ENCODE peak calls at places on chromosomes 7 and 10, in five cellular contexts. W is PC-3, M is PC-9, N is IMR-90, T is heart right ventricle. V is an unnamed sample. For H3K4me1, the result is how much of the 10 kb centered on the place peaks cover.

GRCh38 chr7:75957021-75957736 is 37.2 kb downstream of the TMEM120A start:
- DNase-seq in W (no peak), M (peak), N (no peak), T (no peak), V (no peak)

GRCh38 chr7:90495241-90495640 is 25.8 kb downstream of the PTTG1IP2 start:
- DNase-seq in W (no peak), M (no peak), N (no peak), T (no peak), V (no peak)

GRCh38 chr7:6636741-6637543 is at the start of gene ZNF316:
- DNase-seq in W (peak), M (peak), N (peak), T (peak), V (peak)

GRCh38 chr10:12934777-12935176 is 66.7 kb downstream of the CCDC3 start:
- DNase-seq in W (peak), M (no peak), N (peak), T (no peak), V (no peak)

GRCh38 chr10:96687317-96688012 is 32.8 kb downstream of the PIK3AP1 start:
- DNase-seq in W (no peak), M (no peak), N (no peak), T (no peak), V (no peak)

GRCh38 chr10:124308811-124309210 is 109.9 kb downstream of the OAT start:
- DNase-seq in W (no peak), M (no peak), N (no peak), T (no peak), V (no peak)

GRCh38 chr7:123747620-123748141 is 1.1 kb downstream of the WASL start:
- DNase-seq in W (peak), M (peak), N (peak), T (peak), V (peak)

GRCh38 chr7:43649755-43650274 is 66.9 kb downstream of the STK17A start:
- DNase-seq in W (peak), M (peak), N (peak), T (no peak), V (no peak)

GRCh38 chr7:633381-634018 is 93.0 kb upstream of the DNAAF5 start:
- DNase-seq in W (no peak), M (no peak), N (no peak), T (no peak), V (no peak)

GRCh38 chr10:3926675-3927525 is 141.9 kb upstream of the KLF6 start:
- DNase-seq in W (no peak), M (no peak), N (peak), T (no peak), V (no peak)

GRCh38 chr7:99224263-99224947 is 16.5 kb upstream of the KPNA7 start:
- DNase-seq in W (peak), M (peak), N (peak), T (no peak), V (peak)

GRCh38 chr7:100415448-100415847 is 13.1 kb downstream of the ZCWPW1 start:
- DNase-seq in W (no peak), M (no peak), N (no peak), T (no peak), V (no peak)
- H3K4me1 ChIP-seq in W (under half), M (under half), N (under half), T (under half), V (under half)

GRCh38 chr7:116529250-116529649 is 4.4 kb downstream of the CAV1 start:
- DNase-seq in W (no peak), M (no peak), N (no peak), T (no peak), V (no peak)

GRCh38 chr7:116528008-116528789 is 3.4 kb downstream of the CAV1 start:
- DNase-seq in W (peak), M (peak), N (peak), T (peak), V (no peak)

GRCh38 chr7:116532102-116532501 is 7.3 kb downstream of the CAV1 start:
- DNase-seq in W (no peak), M (no peak), N (no peak), T (no peak), V (no peak)

GRCh38 chr7:116527521-116527920 is 2.7 kb downstream of the CAV1 start:
- DNase-seq in W (peak), M (no peak), N (peak), T (no peak), V (no peak)

GRCh38 chr7:116530107-116530820 is 5.4 kb downstream of the CAV1 start:
- DNase-seq in W (no peak), M (no peak), N (no peak), T (no peak), V (no peak)
- H3K4me3 ChIP-seq in W (peak), M (no peak), N (peak), T (peak), V (no peak)

GRCh38 chr7:50397971-50398324 is 52.2 kb downstream of the FIGNL1 start:
- DNase-seq in W (no peak), M (no peak), N (no peak), T (no peak), V (no peak)

GRCh38 chr7:50399635-50400034 is 50.5 kb downstream of the FIGNL1 start:
- DNase-seq in W (no peak), M (no peak), N (no peak), T (no peak), V (no peak)

GRCh38 chr7:50396856-50397255 is 53.3 kb downstream of the FIGNL1 start:
- DNase-seq in W (no peak), M (no peak), N (no peak), T (no peak), V (no peak)

GRCh38 chr7:50399206-50399605 is 50.9 kb downstream of the FIGNL1 start:
- DNase-seq in W (no peak), M (no peak), N (no peak), T (no peak), V (no peak)

GRCh38 chr7:50397320-50397970 is 52.7 kb downstream of the FIGNL1 start:
- DNase-seq in W (no peak), M (no peak), N (no peak), T (no peak), V (no peak)
- H3K4me1 ChIP-seq in W (under half), M (under half), N (under half), T (under half), V (under half)

DNA sequence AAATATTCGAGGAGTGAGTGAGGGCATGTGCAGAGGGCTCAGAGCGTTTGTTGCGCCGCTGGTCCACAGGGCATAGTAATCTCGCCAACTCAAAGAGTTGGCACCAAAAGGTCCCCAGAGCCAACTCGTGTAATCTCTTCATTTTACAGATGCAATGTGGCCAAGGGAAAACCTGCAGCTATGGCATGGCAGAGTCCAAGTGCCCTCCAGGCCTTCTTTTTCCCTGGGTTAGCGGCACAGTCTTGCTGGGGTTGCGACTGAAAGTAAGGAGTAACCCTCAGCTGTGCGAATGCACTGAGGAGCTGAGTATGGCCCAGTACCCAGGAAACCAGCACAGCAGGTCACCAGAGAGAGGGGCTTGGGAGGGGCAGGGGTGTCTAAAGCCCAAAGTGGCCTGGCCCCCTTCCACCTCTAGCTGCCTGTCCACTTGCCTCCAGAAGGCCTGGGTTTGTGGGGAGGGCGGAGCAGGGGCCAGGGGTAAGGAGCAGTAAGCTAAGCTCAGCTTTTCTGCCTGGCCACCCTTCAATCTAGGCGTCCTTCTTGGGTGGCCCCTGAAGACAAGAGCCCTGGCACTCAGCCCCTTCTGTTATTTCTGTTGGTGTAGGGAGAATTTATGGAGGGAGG is 3.3 kb upstream of the GAD2 start:
- DNase-seq in W (no peak), M (no peak), N (no peak), T (no peak), V (no peak)
- H3K4me3 ChIP-seq in W (no peak), M (no peak), N (no peak), T (no peak), V (no peak)

GRCh38 chr7:130881091-130881798 is 147.2 kb upstream of the KLF14 start:
- DNase-seq in W (no peak), M (no peak), N (peak), T (no peak), V (no peak)

GRCh38 chr7:130882396-130882795 is 148.4 kb upstream of the KLF14 start:
- DNase-seq in W (peak), M (no peak), N (no peak), T (no peak), V (no peak)

GRCh38 chr7:130880668-130881067 is 146.7 kb upstream of the KLF14 start:
- DNase-seq in W (peak), M (no peak), N (peak), T (no peak), V (no peak)

GRCh38 chr7:130883928-130884327 is 149.9 kb upstream of the KLF14 start:
- DNase-seq in W (no peak), M (no peak), N (no peak), T (no peak), V (no peak)

GRCh38 chr7:130881799-130882141 is 147.8 kb upstream of the KLF14 start:
- DNase-seq in W (no peak), M (no peak), N (no peak), T (no peak), V (no peak)
- H3K4me1 ChIP-seq in W (under half), M (under half), N (under half), T (under half), V (under half)

DNA sequence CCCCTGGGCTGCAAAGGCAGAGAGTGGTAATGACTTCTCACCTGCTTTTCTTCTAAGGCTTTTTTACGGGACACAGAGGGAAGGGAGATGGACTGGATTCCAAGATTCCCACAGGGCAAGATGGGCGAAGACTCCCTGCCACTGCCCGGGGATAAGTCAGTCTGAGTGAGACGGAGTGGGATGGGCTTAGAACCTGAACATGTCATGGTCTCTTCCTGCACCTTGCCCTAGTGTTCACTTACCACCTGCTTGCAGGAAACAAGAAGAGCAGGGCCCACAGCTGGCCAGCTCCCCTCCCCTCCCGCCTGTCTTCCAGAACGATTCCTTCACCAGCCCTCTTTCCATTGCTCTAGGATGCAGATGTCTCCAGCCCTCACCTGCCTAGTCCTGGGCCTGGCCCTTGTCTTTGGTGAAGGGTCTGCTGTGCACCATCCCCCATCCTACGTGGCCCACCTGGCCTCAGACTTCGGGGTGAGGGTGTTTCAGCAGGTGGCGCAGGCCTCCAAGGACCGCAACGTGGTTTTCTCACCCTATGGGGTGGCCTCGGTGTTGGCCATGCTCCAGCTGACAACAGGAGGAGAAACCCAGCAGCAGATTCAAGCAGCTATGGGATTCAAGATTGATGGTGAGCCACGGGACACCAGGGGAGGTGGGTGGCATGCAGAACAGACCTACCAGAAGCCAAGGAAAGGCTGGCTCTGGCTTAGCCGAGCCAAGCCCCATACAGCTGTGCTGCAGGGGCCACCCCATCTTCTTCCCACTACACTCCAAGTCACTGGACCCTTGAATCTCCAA is 1.3 kb downstream of the SERPINE1 start:
- DNase-seq in W (peak), M (peak), N (no peak), T (no peak), V (no peak)
- H3K4me3 ChIP-seq in W (peak), M (peak), N (peak), T (no peak), V (no peak)

GRCh38 chr10:79434816-79435215 is 10.6 kb downstream of the ZCCHC24 start:
- DNase-seq in W (peak), M (peak), N (peak), T (no peak), V (no peak)
- H3K4me1 ChIP-seq in W (half or more), M (half or more), N (half or more), T (under half), V (under half)

GRCh38 chr7:87935373-87935706 is 1.3 kb downstream of the ADAM22 start:
- DNase-seq in W (no peak), M (no peak), N (no peak), T (no peak), V (no peak)
- H3K4me3 ChIP-seq in W (peak), M (peak), N (no peak), T (peak), V (peak)